ENCODE peak calls at places on chromosomes 3 and 15, in four cellular contexts. D, B, G and U are unnamed samples.
A peak's percentile ranks its signal among the peaks of the same experiment; 100 is the strongest.

GRCh38 chr3:66785191-66785909 is 212.8 kb upstream of the KBTBD8 start:
- DNase-seq in D (no peak), B (no peak), G (no peak), U (no peak)

GRCh38 chr3:107928084-107928445 is 162.8 kb downstream of the CD47 start:
- DNase-seq in D (no peak), B (no peak), G (no peak), U (peak; percentile 49)

GRCh38 chr3:128416578-128417150 is 50.0 kb downstream of the DNAJB8 start:
- DNase-seq in D (peak; percentile 78), B (peak; percentile 72), G (peak; percentile 92), U (peak; percentile 55)

GRCh38 chr3:50531201-50531600 is 27.8 kb upstream of the CACNA2D2 start:
- DNase-seq in D (no peak), B (no peak), G (no peak), U (no peak)

GRCh38 chr3:138696661-138697370 is 88.2 kb downstream of the FAIM start:
- DNase-seq in D (no peak), B (no peak), G (no peak), U (no peak)

GRCh38 chr3:5186089-5186853 is 1.2 kb upstream of the EDEM1 start:
- DNase-seq in D (no peak), B (no peak), G (no peak), U (no peak)

GRCh38 chr15:48432688-48433087 is 101.5 kb downstream of the DUT start:
- DNase-seq in D (peak; percentile 57), B (no peak), G (no peak), U (no peak)

GRCh38 chr3:158842946-158843345 is 41.1 kb downstream of the MFSD1 start:
- DNase-seq in D (no peak), B (no peak), G (no peak), U (no peak)

GRCh38 chr3:118548434-118548833 is 486.2 kb downstream of the IGSF11 start:
- DNase-seq in D (peak; percentile 23), B (no peak), G (no peak), U (no peak)

GRCh38 chr15:25635190-25635589 is 196.4 kb upstream of the UBE3A start:
- DNase-seq in D (no peak), B (no peak), G (no peak), U (no peak)

GRCh38 chr3:109050591-109051167 is 67.3 kb downstream of the MORC1 start:
- DNase-seq in D (peak; percentile 3), B (peak; percentile 6), G (peak; percentile 39), U (peak; percentile 20)

GRCh38 chr15:98438326-98438725 is 210.0 kb upstream of the IGF1R start:
- DNase-seq in D (no peak), B (no peak), G (no peak), U (no peak)

GRCh38 chr15:28953573-28954195 is 67.9 kb downstream of the APBA2 start:
- DNase-seq in D (no peak), B (no peak), G (no peak), U (no peak)

GRCh38 chr3:185402561-185402960 is 39.6 kb downstream of the MAP3K13 start:
- DNase-seq in D (no peak), B (no peak), G (no peak), U (peak; percentile 61)

GRCh38 chr3:10775259-10775658 is 40.8 kb upstream of the SLC6A11 start:
- DNase-seq in D (no peak), B (no peak), G (no peak), U (no peak)

GRCh38 chr15:82963356-82964341 is 11.1 kb upstream of the HOMER2 start:
- DNase-seq in D (no peak), B (no peak), G (no peak), U (no peak)

GRCh38 chr3:56795097-56795806 is 6.5 kb downstream of the ARHGEF3 start:
- DNase-seq in D (no peak), B (no peak), G (no peak), U (no peak)

GRCh38 chr3:195147649-195148121 is 123.3 kb downstream of the XXYLT1 start:
- DNase-seq in D (no peak), B (no peak), G (no peak), U (no peak)

GRCh38 chr3:169772951-169773816 is at the start of gene MYNN:
- DNase-seq in D (peak; percentile 81), B (peak; percentile 79), G (peak; percentile 73), U (peak; percentile 85)
- TF ChIP-seq ELF1 in D (peak; percentile 69), B (peak; percentile 13), G (no peak), U (no peak)

DNA sequence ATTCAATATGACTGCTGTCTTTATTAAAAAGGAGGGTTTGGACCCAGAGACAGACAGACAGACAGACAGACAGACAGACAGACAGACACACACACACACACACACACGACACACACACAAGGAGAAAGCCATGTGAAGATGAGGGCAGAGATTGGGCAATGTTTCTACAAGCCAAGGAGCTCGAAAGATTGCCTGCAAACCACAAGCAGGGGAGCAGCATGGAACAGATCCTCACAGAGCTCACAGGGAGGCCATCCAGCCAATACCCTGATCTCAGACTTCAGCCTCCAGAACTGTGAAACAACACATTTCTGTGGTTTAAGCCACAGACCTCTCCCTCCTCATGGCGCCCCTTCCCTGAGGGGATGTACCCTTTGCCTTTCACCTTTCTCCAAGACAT is 35.8 kb upstream of the ABHD2 start:
- DNase-seq in D (no peak), B (no peak), G (no peak), U (no peak)
- TF ChIP-seq ELF1 in D (no peak), B (no peak), G (no peak), U (no peak)

GRCh38 chr15:66893294-66893693 is 172.1 kb upstream of the SMAD3 start:
- DNase-seq in D (no peak), B (no peak), G (no peak), U (no peak)
- TF ChIP-seq ELF1 in D (no peak), B (no peak), G (no peak), U (no peak)

GRCh38 chr15:63133786-63134185 is 12.1 kb downstream of the LACTB start:
- DNase-seq in D (no peak), B (no peak), G (no peak), U (no peak)
- TF ChIP-seq ELF1 in D (no peak), B (no peak), G (no peak), U (no peak)

DNA sequence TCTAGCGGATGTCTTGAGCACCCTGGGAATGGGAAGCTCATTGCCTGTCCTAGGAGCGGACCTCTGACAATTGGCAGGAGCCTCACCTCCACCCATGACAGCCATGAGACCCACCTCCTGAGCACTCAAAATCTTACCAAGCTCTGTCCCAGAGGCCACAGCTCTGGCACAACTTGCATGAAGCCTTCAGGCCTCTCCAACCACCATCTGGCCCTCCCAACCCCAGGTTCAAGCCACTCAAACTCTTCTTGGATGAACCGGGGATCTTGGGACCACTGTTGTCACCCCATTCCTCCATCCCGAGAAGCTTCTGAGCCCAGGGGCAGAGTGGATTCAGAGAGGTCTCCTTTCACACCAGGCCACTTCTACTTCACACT is 1.5 kb downstream of the VIPR1 start:
- DNase-seq in D (no peak), B (no peak), G (no peak), U (no peak)
- TF ChIP-seq ELF1 in D (no peak), B (no peak), G (no peak), U (no peak)

GRCh38 chr15:44710236-44711088 is 661 bp downstream of the PATL2 start:
- DNase-seq in D (no peak), B (peak; percentile 41), G (no peak), U (no peak)
- TF ChIP-seq ELF1 in D (no peak), B (peak; percentile 14), G (no peak), U (no peak)

GRCh38 chr15:59501531-59502113 is 63.6 kb downstream of the FAM81A start:
- DNase-seq in D (peak; percentile 72), B (peak; percentile 56), G (peak; percentile 69), U (peak; percentile 60)
- TF ChIP-seq ELF1 in D (no peak), B (no peak), G (no peak), U (no peak)

DNA sequence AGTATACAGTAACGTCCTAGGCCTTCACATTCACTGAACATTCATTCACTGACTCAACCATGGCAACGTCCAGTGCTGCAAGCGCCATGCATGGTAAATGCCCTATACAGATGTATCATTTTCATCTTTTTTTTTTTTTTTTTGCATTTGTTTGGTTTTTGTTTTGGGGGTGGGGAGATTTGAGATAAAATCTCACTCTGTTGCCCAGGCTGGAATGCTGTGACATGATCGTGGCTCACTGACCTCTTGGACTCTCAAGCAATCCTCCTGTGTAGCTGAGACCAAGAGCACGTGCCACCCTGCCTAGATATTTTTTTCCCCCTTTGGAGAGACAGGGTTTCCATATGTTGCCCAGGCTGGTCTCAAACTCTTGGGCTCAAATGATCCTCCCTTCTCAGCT is 37.4 kb downstream of the SUSD5 start:
- DNase-seq in D (peak; percentile 86), B (no peak), G (no peak), U (no peak)
- TF ChIP-seq ELF1 in D (no peak), B (no peak), G (no peak), U (no peak)

DNA sequence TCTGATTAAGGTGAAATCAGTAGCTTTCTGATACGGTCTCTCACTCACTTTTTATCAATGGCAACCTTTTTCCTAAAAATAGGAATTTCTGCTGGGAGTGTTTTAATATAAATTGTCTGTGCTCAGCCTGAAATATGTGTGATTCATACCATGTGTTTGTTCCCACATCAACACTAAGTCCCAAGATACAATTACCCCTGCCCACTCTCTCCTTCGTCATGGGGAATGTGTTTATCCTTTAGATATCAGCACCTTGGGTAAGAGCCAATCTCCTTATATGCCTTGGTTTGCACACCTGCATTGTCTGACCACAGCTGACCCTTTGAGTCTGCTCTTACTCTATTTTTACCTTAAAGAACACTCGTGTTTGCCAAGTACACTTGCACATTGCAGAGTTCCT is 356.4 kb downstream of the LPP start:
- DNase-seq in D (no peak), B (no peak), G (no peak), U (no peak)
- TF ChIP-seq ELF1 in D (no peak), B (no peak), G (no peak), U (no peak)

DNA sequence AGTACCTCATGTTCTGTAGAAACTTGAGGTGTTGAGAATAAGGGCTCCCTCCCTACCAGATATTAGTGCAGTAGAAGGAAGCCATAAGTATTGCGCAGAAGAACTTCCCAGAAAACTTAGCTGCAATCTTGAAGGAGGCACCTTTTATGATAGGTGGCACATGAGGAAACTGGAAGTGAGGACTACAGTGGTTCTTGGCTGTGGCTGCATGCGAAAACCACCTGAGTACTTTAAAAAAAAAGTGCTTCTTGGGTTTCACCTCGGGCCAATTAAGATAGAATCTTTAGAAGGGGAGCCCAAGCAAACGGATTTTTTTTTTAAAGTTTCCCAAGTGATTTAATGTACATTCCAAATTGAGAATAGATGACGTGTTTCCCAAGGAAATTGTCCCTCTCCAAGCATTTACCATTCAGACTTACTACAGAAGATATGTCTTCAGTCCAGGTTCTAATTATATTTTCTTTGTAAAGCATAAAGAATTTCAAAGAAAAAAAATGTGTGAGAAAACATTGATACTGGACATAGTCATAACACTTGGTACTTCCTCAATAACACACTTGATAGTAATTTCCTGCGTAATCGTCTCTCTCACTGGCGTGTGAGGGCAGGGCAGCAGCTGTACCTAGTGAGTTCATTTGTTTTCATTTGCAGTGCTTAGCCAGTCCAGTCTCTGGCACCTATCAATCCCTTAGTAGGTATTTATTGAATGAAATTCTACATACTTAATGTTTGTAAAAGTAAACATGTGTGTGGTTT is 12.3 kb upstream of the NR1I2 start:
- DNase-seq in D (no peak), B (no peak), G (no peak), U (no peak)
- TF ChIP-seq ELF1 in D (no peak), B (no peak), G (no peak), U (no peak)